ENCODE peak calls at places on chromosomes 12 and 14, in four cellular contexts. B is right lobe of liver, R is A549, Y is transverse colon. F is an unnamed sample.

GRCh38 chr12:47067778-47068431 is 11.5 kb upstream of the PCED1B start:
- DNase-seq in B (no peak), R (no peak), Y (no peak), F (no peak)

GRCh38 chr12:111160350-111161142 is 208.3 kb downstream of the PHETA1 start:
- DNase-seq in B (no peak), R (no peak), Y (no peak), F (no peak)

GRCh38 chr14:45150386-45150890 is 14.7 kb downstream of the FANCM start:
- DNase-seq in B (no peak), R (no peak), Y (no peak), F (no peak)

GRCh38 chr14:30608533-30609006 is 13.5 kb upstream of the SCFD1 start:
- DNase-seq in B (no peak), R (peak; percentile 29), Y (peak; percentile 17), F (no peak)

GRCh38 chr12:50087995-50088394 is 2.9 kb downstream of the SMARCD1 start:
- DNase-seq in B (no peak), R (no peak), Y (no peak), F (no peak)

GRCh38 chr14:23121401-23121800 is 2.3 kb upstream of the CEBPE start:
- DNase-seq in B (no peak), R (no peak), Y (peak; percentile 36), F (no peak)

GRCh38 chr12:24922109-24922508 is 26.8 kb downstream of the BCAT1 start:
- DNase-seq in B (no peak), R (no peak), Y (no peak), F (no peak)

GRCh38 chr12:64682572-64683277 is 72.4 kb downstream of the RASSF3 start:
- DNase-seq in B (no peak), R (peak; percentile 40), Y (peak; percentile 58), F (no peak)

GRCh38 chr14:73865536-73866113 is 14.0 kb downstream of the PTGR2 start:
- DNase-seq in B (no peak), R (no peak), Y (no peak), F (no peak)

GRCh38 chr14:22551597-22551982 is 37.4 kb downstream of the DAD1 start:
- DNase-seq in B (no peak), R (no peak), Y (no peak), F (no peak)

GRCh38 chr14:92847220-92848148 is 53.4 kb downstream of the GOLGA5 start:
- DNase-seq in B (no peak), R (no peak), Y (no peak), F (no peak)

DNA sequence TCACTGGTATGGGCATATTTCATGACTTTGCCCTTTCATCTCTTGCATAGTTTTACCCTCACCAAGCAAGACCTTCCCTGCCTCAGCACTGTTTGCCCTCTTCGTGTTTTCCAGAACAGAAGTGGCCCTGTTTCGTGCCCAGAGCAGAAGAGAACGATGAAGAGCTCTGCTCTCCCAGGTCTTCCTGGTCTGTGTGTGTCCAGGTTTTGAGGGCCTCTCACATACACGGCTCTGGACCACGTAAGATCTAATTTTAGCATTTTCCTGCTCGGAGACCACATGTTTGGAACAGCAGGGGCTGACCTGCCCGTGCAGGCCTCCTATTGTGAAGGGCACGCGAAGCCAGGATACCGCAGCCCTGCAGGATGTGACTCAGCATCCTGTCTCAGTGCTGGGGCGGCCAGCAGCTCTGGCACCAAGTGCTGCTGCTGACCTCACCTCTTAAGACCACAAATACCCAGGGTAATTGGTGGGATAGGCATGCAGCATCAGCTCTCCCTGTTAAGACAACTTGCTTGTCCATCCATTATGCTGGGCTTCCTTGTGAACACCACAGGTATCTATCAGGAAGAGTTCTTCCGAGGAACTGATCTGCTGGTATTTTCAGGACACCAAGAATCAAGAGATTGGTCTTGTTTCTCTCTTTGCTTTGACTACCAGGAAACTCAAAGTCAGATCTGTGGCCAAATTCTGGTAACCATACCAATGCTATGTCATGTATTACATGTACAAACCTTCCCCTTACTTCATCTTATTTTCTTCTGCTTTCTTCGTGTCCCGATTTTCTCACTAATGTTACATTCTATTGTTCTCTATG is 19.0 kb downstream of the SSH1 start:
- DNase-seq in B (peak; percentile 68), R (peak; percentile 99), Y (peak; percentile 78), F (peak; percentile 96)
- TF ChIP-seq POLR2A in B (peak; percentile 45), R (no peak), Y (peak; percentile 47), F (peak; percentile 47)

DNA sequence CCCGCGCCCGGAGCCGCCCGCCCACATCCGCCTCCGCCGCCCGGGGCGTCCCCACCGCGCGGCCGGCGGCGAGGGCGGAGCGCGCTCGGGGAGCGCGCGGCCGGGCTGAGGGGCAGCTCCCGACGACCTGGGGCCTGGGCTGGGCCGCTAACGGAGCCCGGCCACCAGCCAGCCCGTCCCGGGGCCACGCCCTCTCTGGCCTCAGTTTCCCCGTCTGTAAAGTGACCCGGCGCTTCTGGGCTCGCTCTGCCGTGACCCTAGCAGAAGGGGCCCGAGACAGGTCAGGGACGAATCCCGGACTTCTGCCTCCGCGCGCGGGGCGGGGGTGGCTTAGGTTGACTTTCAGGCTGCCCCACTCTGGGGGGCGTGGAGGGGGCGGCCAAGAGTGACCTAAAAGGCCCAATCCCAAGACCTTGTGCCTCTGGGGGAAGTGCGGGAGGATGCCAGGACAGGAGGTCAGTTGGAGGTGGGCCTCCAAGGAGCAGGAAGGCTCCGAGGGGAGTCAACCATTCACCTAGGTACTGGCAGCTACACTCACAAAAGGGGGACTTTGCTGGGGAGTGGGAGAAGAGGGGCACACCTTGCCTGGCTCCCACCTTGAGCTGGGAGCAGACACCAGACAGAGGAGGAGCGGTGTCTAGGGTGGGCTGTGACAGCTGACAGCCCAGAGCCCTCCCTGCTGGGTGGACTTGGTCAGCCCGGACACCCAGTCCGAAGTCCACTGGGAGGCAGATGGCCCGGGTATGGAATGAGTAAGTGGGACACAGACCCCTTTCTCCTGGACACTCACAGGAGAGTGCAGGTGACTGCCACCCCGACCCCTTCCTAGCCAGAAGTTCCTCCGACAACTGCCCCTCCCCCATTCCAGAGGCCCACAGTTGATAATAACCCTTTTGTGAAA is 483 bp upstream of the AKT1 start:
- DNase-seq in B (peak; percentile 74), R (no peak), Y (peak; percentile 68), F (no peak)
- H3K4me1 ChIP-seq in B (peaks cover 41% of the 10 kb centered on the region), R (peaks cover 46% of the 10 kb centered on the region), Y (peaks cover 30% of the 10 kb centered on the region), F (peaks cover 87% of the 10 kb centered on the region)

GRCh38 chr14:95021588-95021987 is 135.7 kb downstream of the DICER1 start:
- DNase-seq in B (no peak), R (no peak), Y (no peak), F (peak; percentile 7)
- TF ChIP-seq CTCF in B (no peak), R (no peak), Y (no peak), F (no peak)

GRCh38 chr12:4273651-4274395 is at the start of gene CCND2:
- DNase-seq in B (no peak), R (peak; percentile 44), Y (peak; percentile 93), F (peak; percentile 97)
- TF ChIP-seq POLR2A in B (peak; percentile 43), R (no peak), Y (peak; percentile 98), F (peak; percentile 91)

DNA sequence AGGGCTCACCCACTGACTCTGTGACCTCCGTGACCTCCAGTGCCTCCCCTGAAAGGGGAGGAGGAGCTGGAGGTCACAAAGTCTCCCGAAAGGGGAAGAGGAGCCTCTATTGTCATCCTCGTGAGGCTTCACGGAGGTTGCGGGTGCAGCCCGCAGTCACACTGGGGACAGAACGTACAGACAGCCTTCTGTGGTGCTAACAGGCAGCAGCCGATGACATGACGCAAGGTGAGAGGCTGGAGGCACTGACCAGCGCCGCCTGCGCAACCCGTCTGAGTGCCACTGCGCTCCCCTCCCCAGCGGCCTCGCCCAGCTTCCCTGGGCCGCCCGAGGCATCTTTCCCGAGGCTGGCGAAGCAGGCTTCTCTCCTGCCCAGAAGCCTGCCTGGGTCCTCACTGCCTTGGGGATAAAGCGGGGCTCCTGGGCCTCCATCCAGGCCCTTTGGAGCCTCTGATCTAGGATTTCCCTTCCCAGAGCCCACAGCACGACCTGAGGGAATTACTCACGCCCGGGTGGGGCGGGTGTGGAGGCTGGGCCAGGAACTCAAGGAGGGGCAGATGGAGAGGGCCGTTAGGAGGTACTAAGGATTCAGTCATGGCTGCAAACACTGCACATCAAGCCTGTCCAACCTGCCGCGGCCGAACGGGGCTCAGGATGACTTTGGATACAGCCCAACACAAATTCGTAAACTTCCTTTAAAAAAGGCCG is 12.3 kb upstream of the LBHD2 start:
- DNase-seq in B (peak; percentile 48), R (peak; percentile 64), Y (peak; percentile 64), F (no peak)
- H3K4me1 ChIP-seq in B (peaks cover 8% of the 10 kb centered on the region), R (peaks cover 80% of the 10 kb centered on the region), Y (peaks cover 24% of the 10 kb centered on the region), F (peaks cover 40% of the 10 kb centered on the region)

GRCh38 chr12:30996752-30997151 is 70.2 kb downstream of the TSPAN11 start:
- DNase-seq in B (no peak), R (no peak), Y (no peak), F (no peak)

GRCh38 chr12:31000751-31001150 is 72.9 kb upstream of the DDX11 start:
- DNase-seq in B (no peak), R (no peak), Y (no peak), F (no peak)

GRCh38 chr12:30999723-31000122 is 73.2 kb downstream of the TSPAN11 start:
- DNase-seq in B (no peak), R (no peak), Y (no peak), F (no peak)

GRCh38 chr12:30997685-30998440 is 71.3 kb downstream of the TSPAN11 start:
- DNase-seq in B (no peak), R (no peak), Y (no peak), F (no peak)

GRCh38 chr12:30999011-30999410 is 72.5 kb downstream of the TSPAN11 start:
- DNase-seq in B (no peak), R (no peak), Y (no peak), F (no peak)
- TF ChIP-seq CTCF in B (no peak), R (no peak), Y (no peak), F (no peak)

GRCh38 chr14:74868739-74869138 is 7.2 kb downstream of the PROX2 start:
- DNase-seq in B (no peak), R (no peak), Y (no peak), F (no peak)
- TF ChIP-seq POLR2A in B (no peak), R (no peak), Y (no peak), F (no peak)

GRCh38 chr12:66695130-66695529 is 16.3 kb upstream of the GRIP1 start:
- DNase-seq in B (no peak), R (no peak), Y (no peak), F (no peak)

GRCh38 chr12:66694666-66695065 is 15.8 kb upstream of the GRIP1 start:
- DNase-seq in B (no peak), R (no peak), Y (no peak), F (no peak)

GRCh38 chr12:66692986-66693385 is 14.1 kb upstream of the GRIP1 start:
- DNase-seq in B (no peak), R (no peak), Y (no peak), F (no peak)

GRCh38 chr12:66692170-66692569 is 13.3 kb upstream of the GRIP1 start:
- DNase-seq in B (no peak), R (no peak), Y (no peak), F (no peak)

GRCh38 chr12:66693901-66694513 is 15.1 kb upstream of the GRIP1 start:
- DNase-seq in B (no peak), R (peak; percentile 80), Y (no peak), F (no peak)
- H3K4me1 ChIP-seq in B (no peaks in the 10 kb centered on the region), R (no peaks in the 10 kb centered on the region), Y (no peaks in the 10 kb centered on the region), F (no peaks in the 10 kb centered on the region)

F was measured in esophagus muscularis mucosa.